ENCODE peak calls at places on chromosomes 4 and X, in nine cellular contexts. C, M, X, E, Z, S, J, F and L are unnamed samples.

GRCh38 chr4:138659640-138660325 is 355.8 kb upstream of the NOCT start:
- DNase-seq in C (no peak), M (no peak), X (no peak), E (peak; percentile 21), Z (no peak), S (no peak), J (no peak), F (no peak), L (peak; percentile 71)

GRCh38 chrX:2401590-2402360 is 99.0 kb downstream of the DHRSX start:
- DNase-seq in C (no peak), M (no peak), X (no peak), E (peak; percentile 71), Z (no peak), S (no peak), J (no peak), F (no peak), L (no peak)

GRCh38 chrX:136166221-136166855 is 19.0 kb downstream of the FHL1 start:
- DNase-seq in C (no peak), M (no peak), X (no peak), E (no peak), Z (no peak), S (no peak), J (no peak), F (peak; percentile 23), L (no peak)

GRCh38 chr4:90183254-90183653 is 56.1 kb downstream of the CCSER1 start:
- DNase-seq in C (no peak), M (no peak), X (no peak), E (no peak), Z (no peak), S (no peak), J (no peak), F (no peak), L (no peak)

GRCh38 chr4:10380695-10381094 is 76.5 kb downstream of the ZNF518B start:
- DNase-seq in C (no peak), M (no peak), X (no peak), E (no peak), Z (no peak), S (no peak), J (no peak), F (no peak), L (no peak)

GRCh38 chr4:1201851-1202525 is 29.6 kb upstream of the SPON2 start:
- DNase-seq in C (no peak), M (peak; percentile 61), X (no peak), E (no peak), Z (peak; percentile 52), S (peak; percentile 95), J (no peak), F (no peak), L (no peak)

GRCh38 chr4:6224725-6225124 is 24.4 kb upstream of the JAKMIP1 start:
- DNase-seq in C (no peak), M (no peak), X (no peak), E (no peak), Z (no peak), S (no peak), J (no peak), F (no peak), L (no peak)

GRCh38 chrX:154013614-154014360 is 5.9 kb downstream of the IRAK1 start:
- DNase-seq in C (no peak), M (no peak), X (no peak), E (peak; percentile 77), Z (peak; percentile 28), S (peak; percentile 51), J (no peak), F (peak; percentile 78), L (peak; percentile 63)

GRCh38 chrX:136742721-136743379 is 37.9 kb downstream of the ARHGEF6 start:
- DNase-seq in C (no peak), M (no peak), X (no peak), E (no peak), Z (no peak), S (no peak), J (no peak), F (no peak), L (no peak)

GRCh38 chr4:121182296-121182695 is 18.2 kb upstream of the TNIP3 start:
- DNase-seq in C (no peak), M (no peak), X (no peak), E (no peak), Z (no peak), S (no peak), J (no peak), F (no peak), L (no peak)

GRCh38 chr4:43718369-43718768 is 730.2 kb downstream of the KCTD8 start:
- DNase-seq in C (no peak), M (no peak), X (no peak), E (no peak), Z (no peak), S (no peak), J (no peak), F (no peak), L (no peak)

GRCh38 chr4:115366390-115366789 is 253.0 kb upstream of the NDST4 start:
- DNase-seq in C (no peak), M (no peak), X (no peak), E (no peak), Z (no peak), S (no peak), J (no peak), F (no peak), L (no peak)

GRCh38 chrX:56763556-56764152 is 34.6 kb downstream of the NBDY start:
- DNase-seq in C (no peak), M (no peak), X (no peak), E (peak; percentile 93), Z (no peak), S (no peak), J (no peak), F (peak; percentile 35), L (peak; percentile 31)

GRCh38 chr4:108337923-108338322 is 169.2 kb upstream of the LEF1 start:
- DNase-seq in C (no peak), M (no peak), X (no peak), E (no peak), Z (no peak), S (no peak), J (no peak), F (no peak), L (no peak)

GRCh38 chrX:148380614-148381561 is 119.5 kb upstream of the AFF2 start:
- DNase-seq in C (no peak), M (peak; percentile 10), X (peak; percentile 1), E (no peak), Z (peak; percentile 57), S (peak; percentile 34), J (no peak), F (no peak), L (no peak)

GRCh38 chr4:108415389-108415788 is 205.0 kb upstream of the RPL34 start:
- DNase-seq in C (no peak), M (no peak), X (no peak), E (no peak), Z (no peak), S (no peak), J (no peak), F (no peak), L (no peak)

GRCh38 chr4:137226900-137227299 is 305.4 kb downstream of the PCDH18 start:
- DNase-seq in C (no peak), M (no peak), X (no peak), E (no peak), Z (no peak), S (no peak), J (no peak), F (peak; percentile 7), L (no peak)

GRCh38 chr4:38565271-38566199 is 98.5 kb upstream of the KLF3 start:
- DNase-seq in C (peak; percentile 69), M (no peak), X (no peak), E (no peak), Z (no peak), S (no peak), J (no peak), F (no peak), L (no peak)

GRCh38 chrX:136065044-136065671 is 79.9 kb downstream of the SLC9A6 start:
- DNase-seq in C (no peak), M (no peak), X (no peak), E (peak; percentile 53), Z (no peak), S (peak; percentile 72), J (no peak), F (peak; percentile 55), L (no peak)

GRCh38 chr4:86909945-86910344 is 17.7 kb upstream of the C4orf36 start:
- DNase-seq in C (no peak), M (no peak), X (no peak), E (no peak), Z (no peak), S (no peak), J (no peak), F (no peak), L (no peak)

GRCh38 chrX:71622347-71623104 is 4.2 kb upstream of the CXCR3 start:
- DNase-seq in C (peak; percentile 70), M (peak; percentile 65), X (no peak), E (no peak), Z (peak; percentile 63), S (peak; percentile 80), J (peak; percentile 37), F (peak; percentile 67), L (peak; percentile 75)